ENCODE peak calls at places on chromosome 20, in nine cellular contexts. H, D, Z, C, K, T, P, W and M are unnamed samples.

GRCh38 chr20:33991498-33991897 is 2.2 kb upstream of the RALY start:
- DNase-seq in H (no peak), P (no peak), W (no peak), T (no peak), K (no peak), C (no peak), D (no peak), Z (no peak), M (no peak)

GRCh38 chr20:32411955-32412706 is 54.0 kb downstream of the ASXL1 start:
- DNase-seq in T (no peak), Z (peak; percentile 19), H (no peak), K (no peak), P (no peak), C (no peak), W (no peak), D (no peak), M (no peak)

GRCh38 chr20:37526238-37526838 is 1.3 kb downstream of the BLCAP start:
- DNase-seq in Z (peak; percentile 16), W (peak; percentile 79), C (peak; percentile 64), T (no peak), D (peak; percentile 90), H (no peak), P (peak; percentile 58), K (no peak), M (no peak)

GRCh38 chr20:36465109-36466080 is 75.9 kb upstream of the MYL9 start:
- DNase-seq in T (peak; percentile 21), D (peak; percentile 82), C (peak; percentile 85), P (peak; percentile 83), H (no peak), Z (peak; percentile 66), K (no peak), W (peak; percentile 96), M (no peak)

GRCh38 chr20:64069614-64070243 is 6.7 kb downstream of the TCEA2 start:
- DNase-seq in H (no peak), D (no peak), K (no peak), W (peak; percentile 51), Z (peak; percentile 42), C (no peak), P (no peak), T (no peak), M (peak; percentile 63)

GRCh38 chr20:45095753-45096371 is 5.1 kb downstream of the KCNS1 start:
- DNase-seq in W (peak; percentile 87), H (peak; percentile 54), C (peak; percentile 59), D (peak; percentile 44), K (no peak), T (peak; percentile 34), P (peak; percentile 80), Z (peak; percentile 74), M (no peak)

GRCh38 chr20:60078351-60079250 is 120.4 kb downstream of the CDH26 start:
- DNase-seq in D (peak; percentile 68), T (no peak), K (no peak), P (no peak), C (no peak), Z (no peak), W (no peak), H (no peak), M (no peak)

GRCh38 chr20:2761885-2762284 is 38.5 kb downstream of the CPXM1 start:
- DNase-seq in W (no peak), H (no peak), K (no peak), P (no peak), Z (no peak), D (no peak), C (no peak), T (no peak), M (no peak)

GRCh38 chr20:41692479-41693135 is 74.4 kb upstream of the CHD6 start:
- DNase-seq in T (peak; percentile 59), C (peak; percentile 55), Z (peak; percentile 90), P (peak; percentile 73), H (peak; percentile 86), W (peak; percentile 83), K (peak; percentile 86), D (peak; percentile 43), M (peak; percentile 91)

GRCh38 chr20:33209789-33210188 is 7.4 kb upstream of the BPIFA3 start:
- DNase-seq in H (peak; percentile 81), T (peak; percentile 7), P (peak; percentile 61), C (peak; percentile 40), K (peak; percentile 64), W (peak; percentile 75), Z (peak; percentile 20), D (peak; percentile 47), M (peak; percentile 70)

GRCh38 chr20:57661201-57662027 is 41.2 kb upstream of the ZBP1 start:
- DNase-seq in Z (no peak), D (no peak), T (no peak), C (no peak), W (no peak), K (no peak), H (peak; percentile 6), P (no peak), M (peak; percentile 46)

GRCh38 chr20:41428285-41428684 is 61.7 kb upstream of the EMILIN3 start:
- DNase-seq in T (no peak), K (no peak), D (peak; percentile 62), Z (peak; percentile 85), W (peak; percentile 76), H (no peak), C (peak; percentile 55), P (peak; percentile 11), M (no peak)

GRCh38 chr20:35546127-35546526 is 4.2 kb downstream of the ERGIC3 start:
- DNase-seq in Z (no peak), K (no peak), C (no peak), T (no peak), H (no peak), P (no peak), D (no peak), W (no peak), M (no peak)

GRCh38 chr20:32455901-32456701 is 98.0 kb downstream of the ASXL1 start:
- DNase-seq in T (no peak), W (no peak), D (no peak), C (no peak), Z (no peak), K (no peak), P (no peak), H (no peak), M (no peak)

GRCh38 chr20:25321991-25322390 is 68.6 kb downstream of the ABHD12 start:
- DNase-seq in K (no peak), Z (no peak), H (no peak), W (no peak), D (no peak), T (no peak), C (no peak), P (no peak), M (no peak)

DNA sequence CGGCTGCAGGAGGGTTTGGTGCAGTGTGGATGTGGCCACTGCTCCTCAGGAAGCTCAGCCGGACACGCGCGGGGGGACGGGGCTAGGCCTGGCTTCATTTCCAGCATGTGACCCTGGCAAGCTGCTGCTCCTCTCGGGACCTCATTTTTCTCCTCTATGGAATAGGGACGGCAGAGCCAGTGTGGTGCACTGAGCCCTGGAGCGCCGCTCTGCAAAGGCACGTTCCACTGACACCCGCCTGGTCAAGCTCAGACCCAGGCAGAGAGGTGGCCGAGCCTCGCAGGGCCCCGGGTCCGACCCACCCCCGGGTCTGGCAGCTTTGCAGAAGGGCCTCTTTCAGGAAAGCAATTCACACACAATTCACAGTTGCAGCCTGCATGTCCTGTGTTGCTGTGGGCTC is 56.7 kb upstream of the SLCO4A1 start:
- DNase-seq in P (no peak), K (no peak), W (no peak), Z (no peak), C (no peak), T (no peak), H (no peak), D (no peak), M (no peak)
- H3K4me3 ChIP-seq in P (no peak overlapping the region), K (no peak overlapping the region), W (no peak overlapping the region), Z (no peak overlapping the region), C (no peak overlapping the region), T (no peak overlapping the region), H (no peak overlapping the region), D (no peak overlapping the region), M (no peak overlapping the region)

GRCh38 chr20:51578145-51578459 is 35.6 kb upstream of the NFATC2 start:
- DNase-seq in T (no peak), C (no peak), P (no peak), H (no peak), W (no peak), Z (no peak), K (no peak), D (no peak), M (no peak)

GRCh38 chr20:51575486-51575885 is 33.0 kb upstream of the NFATC2 start:
- DNase-seq in W (no peak), Z (no peak), T (no peak), C (no peak), K (no peak), H (no peak), P (no peak), D (no peak), M (no peak)

GRCh38 chr20:51581571-51581970 is 39.1 kb upstream of the NFATC2 start:
- DNase-seq in C (no peak), H (no peak), K (no peak), W (no peak), Z (no peak), T (no peak), P (no peak), D (no peak), M (no peak)

GRCh38 chr20:51577432-51578144 is 35.1 kb upstream of the NFATC2 start:
- DNase-seq in K (no peak), Z (no peak), D (no peak), T (no peak), H (no peak), C (no peak), W (no peak), P (no peak), M (no peak)

DNA sequence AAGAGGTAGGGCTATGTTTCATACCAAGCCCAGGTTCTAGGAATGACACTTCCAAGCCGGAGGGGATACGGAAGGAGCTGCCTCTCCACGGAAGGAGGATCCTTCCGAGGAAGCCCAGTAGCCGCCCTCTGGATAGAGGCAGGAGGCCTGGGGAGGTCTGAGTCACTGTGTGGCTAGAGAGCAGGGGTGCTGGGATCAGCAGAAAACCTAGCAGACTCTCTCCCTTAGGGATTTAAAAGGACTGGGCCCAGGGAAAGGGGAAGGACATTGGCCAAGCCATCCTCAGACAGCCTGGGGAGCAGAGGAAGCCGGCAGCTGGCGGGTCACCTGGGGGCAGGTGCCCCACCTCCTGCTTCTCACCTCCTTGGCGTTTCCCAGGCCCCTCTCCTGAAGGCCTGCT is 36.6 kb upstream of the NFATC2 start:
- DNase-seq in K (no peak), H (no peak), P (no peak), C (peak; percentile 53), W (peak; percentile 69), Z (no peak), D (no peak), T (no peak), M (no peak)
- H3K4me3 ChIP-seq in K (no peak overlapping the region), H (no peak overlapping the region), P (no peak overlapping the region), C (no peak overlapping the region), W (no peak overlapping the region), Z (no peak overlapping the region), D (no peak overlapping the region), T (no peak overlapping the region), M (no peak overlapping the region)

GRCh38 chr20:50484271-50484976 is 25.8 kb upstream of the PTPN1 start:
- DNase-seq in T (no peak), Z (no peak), P (peak; percentile 24), C (no peak), D (peak; percentile 43), H (no peak), W (no peak), K (no peak), M (no peak)
- H3K4me3 ChIP-seq in T (peak overlapping the region; percentile 36), Z (peak overlapping the region; percentile 89), P (peak overlapping the region; percentile 66), C (no peak overlapping the region), D (peak overlapping the region; percentile 18), H (no peak overlapping the region), W (peak overlapping the region; percentile 28), K (no peak overlapping the region), M (peak overlapping the region; percentile 55)

DNA sequence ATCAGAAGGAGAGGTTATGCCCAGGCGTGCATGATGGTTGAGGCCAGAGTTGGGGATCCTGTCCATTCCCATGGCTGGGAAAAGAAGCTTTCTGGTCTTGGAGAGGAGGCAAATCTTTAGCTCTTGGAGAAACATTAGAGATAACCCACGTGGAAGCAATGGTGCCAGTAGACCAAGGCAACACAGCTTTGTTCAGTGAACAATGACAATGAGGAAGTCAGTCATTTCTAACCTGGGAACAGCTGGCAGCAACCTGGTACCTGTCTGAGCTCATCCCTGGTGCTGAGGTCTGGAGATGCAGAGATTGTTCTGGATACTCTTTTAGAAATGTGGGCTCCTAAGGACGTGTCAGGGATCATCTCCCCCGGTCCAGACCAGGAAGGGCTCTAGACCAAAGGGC is 76.7 kb upstream of the PAX1 start:
- DNase-seq in C (no peak), Z (no peak), H (no peak), D (no peak), K (no peak), P (no peak), W (no peak), T (no peak), M (no peak)
- H3K4me3 ChIP-seq in C (no peak overlapping the region), Z (no peak overlapping the region), H (no peak overlapping the region), D (no peak overlapping the region), K (no peak overlapping the region), P (no peak overlapping the region), W (no peak overlapping the region), T (no peak overlapping the region), M (no peak overlapping the region)